ENCODE peak calls at places on chromosomes 6 and 20, in five cellular contexts. D is body of pancreas, Y is foreskin fibroblast, X is astrocyte of the spinal cord, I is tibial nerve. W is an unnamed sample.

GRCh38 chr6:113719056-113719455 is 138.1 kb upstream of the MARCKS start:
- DNase-seq in Y (peak), I (no peak), X (no peak), D (no peak), W (no peak)

GRCh38 chr20:53920647-53921245 is 149.6 kb downstream of the BCAS1 start:
- DNase-seq in Y (no peak), D (no peak), X (no peak), I (no peak), W (no peak)

GRCh38 chr6:164133095-164133494 is 718.6 kb downstream of the QKI start:
- DNase-seq in I (no peak), Y (no peak), D (peak), X (peak), W (no peak)

GRCh38 chr6:47004458-47004857 is 37.7 kb downstream of the ADGRF1 start:
- DNase-seq in Y (peak), D (no peak), X (no peak), I (no peak), W (no peak)

GRCh38 chr20:8094415-8094818 is 37.6 kb upstream of the PLCB1 start:
- DNase-seq in D (peak), I (peak), Y (peak), X (peak), W (peak)

GRCh38 chr20:16317445-16318362 is 255.5 kb downstream of the KIF16B start:
- DNase-seq in Y (no peak), D (no peak), X (no peak), I (no peak), W (no peak)

GRCh38 chr6:101477436-101477835 is 83.9 kb downstream of the GRIK2 start:
- DNase-seq in D (no peak), I (no peak), X (no peak), Y (no peak), W (no peak)

GRCh38 chr6:23940466-23940865 is 185.5 kb upstream of the NRSN1 start:
- DNase-seq in Y (no peak), I (no peak), D (no peak), X (no peak), W (no peak)

GRCh38 chr6:170047813-170048212 is 243.1 kb downstream of the DLL1 start:
- DNase-seq in I (no peak), D (no peak), X (no peak), Y (no peak), W (no peak)

GRCh38 chr6:2876210-2877056 is 26.7 kb downstream of the SERPINB9 start:
- DNase-seq in X (peak), D (peak), I (peak), Y (peak), W (no peak)

GRCh38 chr6:128202169-128202765 is 301.4 kb upstream of the THEMIS start:
- DNase-seq in Y (no peak), X (no peak), I (no peak), D (no peak), W (no peak)

GRCh38 chr20:51566594-51566993 is 24.1 kb upstream of the NFATC2 start:
- DNase-seq in X (no peak), Y (no peak), D (no peak), I (no peak), W (no peak)

GRCh38 chr20:51563597-51564332 is 21.2 kb upstream of the NFATC2 start:
- DNase-seq in Y (peak), I (peak), D (peak), X (peak), W (no peak)

GRCh38 chr20:51567622-51568021 is 25.1 kb upstream of the NFATC2 start:
- DNase-seq in D (no peak), I (no peak), X (no peak), Y (no peak), W (no peak)

GRCh38 chr20:51565298-51565697 is 22.8 kb upstream of the NFATC2 start:
- DNase-seq in I (no peak), D (no peak), Y (no peak), X (no peak), W (no peak)

DNA sequence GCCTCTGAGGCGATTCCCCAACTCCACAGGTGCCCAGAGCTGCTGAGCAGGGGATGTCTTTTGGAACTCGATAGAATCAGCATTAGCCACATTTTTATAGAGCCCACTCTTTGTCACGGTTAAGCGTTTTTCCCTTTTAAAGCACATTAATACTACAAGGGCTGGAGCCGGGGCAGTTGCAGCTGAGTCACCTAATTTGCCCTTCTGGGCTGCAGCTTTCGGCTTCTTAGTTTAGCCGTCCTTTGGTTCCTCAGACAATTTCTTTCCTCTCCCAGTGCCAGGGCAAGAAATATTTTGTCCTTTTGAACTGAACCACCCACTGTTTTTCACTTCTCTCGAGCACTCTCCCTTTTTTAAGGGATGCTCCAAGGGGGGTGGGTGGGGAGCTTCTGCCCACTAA is 23.2 kb upstream of the NFATC2 start:
- DNase-seq in I (no peak), X (peak), D (no peak), Y (peak), W (no peak)
- H3K4me3 ChIP-seq in I (no peak), X (no peak), D (no peak), Y (peak), W (no peak)

GRCh38 chr6:31620586-31621319 is at the start of gene PRRC2A:
- DNase-seq in X (no peak), Y (peak), I (peak), D (no peak), W (no peak)
- TF ChIP-seq CTCF in X (no peak), Y (no peak), I (no peak), D (no peak), W (no peak)

GRCh38 chr6:26739811-26740210 is 80.3 kb upstream of the ZNF322 start:
- DNase-seq in D (no peak), X (no peak), I (no peak), Y (no peak), W (no peak)

GRCh38 chr6:26743157-26743821 is 83.7 kb upstream of the ZNF322 start:
- DNase-seq in X (peak), I (no peak), D (no peak), Y (peak), W (no peak)

DNA sequence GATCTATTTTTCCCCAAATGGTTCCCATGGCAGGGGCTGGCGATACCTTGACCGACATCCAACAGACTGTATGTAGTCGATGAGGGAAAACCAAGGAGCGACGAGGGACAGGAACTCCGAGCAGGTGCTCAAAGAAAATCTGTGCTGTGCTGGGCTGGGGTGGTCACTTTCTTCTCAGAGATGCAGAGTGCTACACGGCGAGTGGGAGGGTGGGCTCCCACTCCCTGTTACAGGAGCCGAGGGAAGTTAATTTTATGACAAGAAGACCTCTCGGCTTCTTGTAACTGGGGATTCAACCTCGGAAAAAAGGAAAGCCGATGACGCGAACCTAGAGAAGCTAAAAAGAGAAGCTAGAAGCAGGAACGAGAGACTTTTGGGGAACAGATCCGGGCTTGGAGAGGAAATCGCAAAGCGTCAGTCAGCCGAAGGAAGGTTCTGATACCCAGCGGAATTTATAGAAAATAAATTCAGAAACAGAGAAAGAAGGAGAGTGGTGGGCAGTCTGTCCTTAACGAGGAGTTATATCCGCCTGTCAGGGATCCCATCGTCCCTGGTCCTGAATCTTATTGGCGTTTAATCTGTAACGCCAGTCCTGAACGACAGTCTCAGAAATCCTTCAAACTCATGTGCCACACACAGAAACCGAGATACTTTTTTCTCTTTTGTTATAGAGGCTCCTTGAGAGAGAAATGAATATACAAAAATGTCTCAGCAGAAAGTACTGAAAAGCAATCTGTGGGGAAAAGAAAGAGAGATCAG is 84.6 kb upstream of the ZNF322 start:
- DNase-seq in Y (peak), X (no peak), D (no peak), I (no peak), W (no peak)
- H3K4me3 ChIP-seq in Y (peak), X (peak), D (no peak), I (no peak), W (no peak)

DNA sequence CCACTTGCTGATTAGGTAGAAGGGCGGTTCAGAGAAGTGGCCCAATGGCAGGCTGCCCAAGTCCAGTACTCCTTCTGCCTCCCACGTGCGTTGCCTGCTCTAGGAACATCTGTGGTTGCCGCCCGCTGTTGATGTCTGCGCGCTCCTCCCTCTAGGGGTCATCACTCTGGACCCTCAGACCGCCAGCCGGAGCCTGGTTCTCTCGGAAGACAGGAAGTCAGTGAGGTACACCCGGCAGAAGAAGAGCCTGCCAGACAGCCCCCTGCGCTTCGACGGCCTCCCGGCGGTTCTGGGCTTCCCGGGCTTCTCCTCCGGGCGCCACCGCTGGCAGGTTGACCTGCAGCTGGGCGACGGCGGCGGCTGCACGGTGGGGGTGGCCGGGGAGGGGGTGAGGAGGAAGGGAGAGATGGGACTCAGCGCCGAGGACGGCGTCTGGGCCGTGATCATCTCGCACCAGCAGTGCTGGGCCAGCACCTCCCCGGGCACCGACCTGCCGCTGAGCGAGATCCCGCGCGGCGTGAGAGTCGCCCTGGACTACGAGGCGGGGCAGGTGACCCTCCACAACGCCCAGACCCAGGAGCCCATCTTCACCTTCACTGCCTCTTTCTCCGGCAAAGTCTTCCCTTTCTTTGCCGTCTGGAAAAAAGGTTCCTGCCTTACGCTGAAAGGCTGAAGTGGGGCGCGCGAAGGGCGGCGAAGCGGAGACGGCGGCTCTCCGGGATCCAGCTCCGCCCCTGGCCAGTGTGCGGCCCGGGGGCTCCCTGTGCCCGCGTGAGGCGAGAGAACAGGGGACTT is 8.5 kb downstream of the TRIM15 start:
- DNase-seq in Y (peak), X (peak), D (no peak), I (no peak), W (no peak)
- TF ChIP-seq CTCF in Y (no peak), X (peak), D (no peak), I (no peak), W (no peak)

GRCh38 chr6:5498579-5498899 is 237.2 kb downstream of the FARS2 start:
- DNase-seq in X (no peak), I (no peak), Y (no peak), D (no peak), W (no peak)
- H3K4me3 ChIP-seq in X (peak), I (no peak), Y (peak), D (no peak), W (no peak)

DNA sequence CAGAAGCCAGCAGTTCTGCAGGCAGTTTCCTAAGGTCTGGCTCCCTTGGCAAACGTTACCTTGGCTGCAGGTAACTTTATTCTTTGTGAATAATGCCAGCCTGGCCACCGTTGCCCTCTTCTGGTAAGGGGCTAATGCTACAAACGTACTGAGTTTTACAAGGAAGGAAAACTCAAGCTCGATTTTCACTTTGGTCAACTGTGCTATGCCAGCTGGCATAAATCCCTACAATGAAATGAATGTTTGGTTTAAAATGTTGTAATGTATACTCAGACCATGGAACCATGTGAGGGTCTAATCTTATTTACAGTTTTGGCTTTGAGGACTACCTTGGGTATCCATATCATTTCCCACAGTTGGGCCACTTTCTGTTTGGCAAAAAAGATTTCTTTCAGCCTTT is 101.4 kb downstream of the SLX4IP start:
- DNase-seq in I (no peak), Y (peak), D (peak), X (peak), W (peak)
- TF ChIP-seq CTCF in I (no peak), Y (peak), D (peak), X (peak), W (peak)

DNA sequence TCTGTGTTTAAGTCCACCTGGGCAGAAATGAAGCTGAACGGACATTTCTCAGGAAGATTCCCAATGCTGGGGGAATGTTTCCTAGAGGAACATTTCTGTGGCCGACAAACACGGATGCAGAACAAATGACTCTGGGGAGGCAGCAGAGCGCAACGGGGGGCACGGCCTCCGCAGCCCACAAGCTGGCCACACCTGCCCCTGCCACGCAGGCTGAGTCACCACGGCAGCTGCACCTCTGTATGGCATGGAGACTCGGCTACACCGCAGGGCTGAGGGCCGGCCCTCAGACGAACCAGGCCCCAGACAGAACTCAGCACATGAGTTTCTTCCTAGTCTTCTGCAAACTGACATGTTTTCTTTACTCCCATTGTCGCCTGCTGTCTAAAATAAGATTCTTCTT is 10.0 kb upstream of the PRR18 start:
- DNase-seq in X (no peak), D (no peak), I (no peak), Y (no peak), W (no peak)
- H3K4me3 ChIP-seq in X (no peak), D (no peak), I (no peak), Y (no peak), W (no peak)

W was measured in LNCaP clone FGC.